ENCODE peak calls at places on chromosomes 12 and 14, in ten cellular contexts. One of them, this sample, is unnamed.

GRCh38 chr12:105089817-105090216 is 5.6 kb upstream of the ALDH1L2 start:
- DNase-seq in RWPE2: no peak
- DNase-seq in LoVo: no peak
- DNase-seq in foreskin fibroblast: no peak
- DNase-seq in iris pigment epithelial cell: no peak
- DNase-seq in T-helper 17 cell: no peak
- DNase-seq in amniotic stem cell: no peak
- DNase-seq in caudate nucleus: no peak
- DNase-seq in EL: no peak
- DNase-seq in stimulated activated CD8-positive, alpha-beta memory T cell treated with anti-CD3 and anti-CD28 coated beads, Interleukin-15, amount 100 ng/mL, for 1 hour: no peak
- DNase-seq in this sample: no peak

GRCh38 chr12:101727098-101727497 is 12.2 kb downstream of the SYCP3 start:
- DNase-seq in EL: no peak
- DNase-seq in iris pigment epithelial cell: peak; percentile 16
- DNase-seq in RWPE2: no peak
- DNase-seq in foreskin fibroblast: no peak
- DNase-seq in LoVo: no peak
- DNase-seq in T-helper 17 cell: no peak
- DNase-seq in amniotic stem cell: no peak
- DNase-seq in caudate nucleus: no peak
- DNase-seq in stimulated activated CD8-positive, alpha-beta memory T cell treated with anti-CD3 and anti-CD28 coated beads, Interleukin-15, amount 100 ng/mL, for 1 hour: no peak
- DNase-seq in this sample: no peak

GRCh38 chr14:91649930-91650329 is 82.0 kb downstream of the CATSPERB start:
- DNase-seq in LoVo: peak; percentile 48
- DNase-seq in stimulated activated CD8-positive, alpha-beta memory T cell treated with anti-CD3 and anti-CD28 coated beads, Interleukin-15, amount 100 ng/mL, for 1 hour: peak; percentile 2
- DNase-seq in T-helper 17 cell: no peak
- DNase-seq in amniotic stem cell: no peak
- DNase-seq in iris pigment epithelial cell: peak; percentile 50
- DNase-seq in foreskin fibroblast: peak; percentile 77
- DNase-seq in EL: peak; percentile 2
- DNase-seq in RWPE2: no peak
- DNase-seq in caudate nucleus: no peak
- DNase-seq in this sample: no peak

GRCh38 chr12:10331642-10332239 is 24.1 kb downstream of the KLRD1 start:
- DNase-seq in caudate nucleus: no peak
- DNase-seq in LoVo: peak; percentile 73
- DNase-seq in T-helper 17 cell: no peak
- DNase-seq in foreskin fibroblast: peak; percentile 75
- DNase-seq in stimulated activated CD8-positive, alpha-beta memory T cell treated with anti-CD3 and anti-CD28 coated beads, Interleukin-15, amount 100 ng/mL, for 1 hour: no peak
- DNase-seq in RWPE2: no peak
- DNase-seq in EL: peak; percentile 48
- DNase-seq in amniotic stem cell: peak; percentile 44
- DNase-seq in iris pigment epithelial cell: peak; percentile 71
- DNase-seq in this sample: peak; percentile 79

GRCh38 chr14:33788116-33788515 is 162.8 kb downstream of the EGLN3 start:
- DNase-seq in foreskin fibroblast: no peak
- DNase-seq in iris pigment epithelial cell: no peak
- DNase-seq in T-helper 17 cell: no peak
- DNase-seq in EL: no peak
- DNase-seq in caudate nucleus: no peak
- DNase-seq in RWPE2: no peak
- DNase-seq in amniotic stem cell: no peak
- DNase-seq in stimulated activated CD8-positive, alpha-beta memory T cell treated with anti-CD3 and anti-CD28 coated beads, Interleukin-15, amount 100 ng/mL, for 1 hour: no peak
- DNase-seq in LoVo: no peak
- DNase-seq in this sample: peak; percentile 1

GRCh38 chr12:129152291-129153075 is 299.2 kb downstream of the GLT1D1 start:
- DNase-seq in EL: no peak
- DNase-seq in T-helper 17 cell: no peak
- DNase-seq in iris pigment epithelial cell: no peak
- DNase-seq in LoVo: no peak
- DNase-seq in RWPE2: no peak
- DNase-seq in amniotic stem cell: no peak
- DNase-seq in foreskin fibroblast: no peak
- DNase-seq in caudate nucleus: no peak
- DNase-seq in stimulated activated CD8-positive, alpha-beta memory T cell treated with anti-CD3 and anti-CD28 coated beads, Interleukin-15, amount 100 ng/mL, for 1 hour: no peak
- DNase-seq in this sample: no peak

GRCh38 chr14:100132161-100132902 is 27.1 kb downstream of the DEGS2 start:
- DNase-seq in T-helper 17 cell: no peak
- DNase-seq in caudate nucleus: no peak
- DNase-seq in stimulated activated CD8-positive, alpha-beta memory T cell treated with anti-CD3 and anti-CD28 coated beads, Interleukin-15, amount 100 ng/mL, for 1 hour: no peak
- DNase-seq in LoVo: no peak
- DNase-seq in iris pigment epithelial cell: no peak
- DNase-seq in RWPE2: no peak
- DNase-seq in amniotic stem cell: peak; percentile 3
- DNase-seq in EL: no peak
- DNase-seq in foreskin fibroblast: peak; percentile 77
- DNase-seq in this sample: no peak

GRCh38 chr14:69592923-69593677 is 18.3 kb upstream of the SUSD6 start:
- DNase-seq in foreskin fibroblast: peak; percentile 80
- DNase-seq in EL: no peak
- DNase-seq in stimulated activated CD8-positive, alpha-beta memory T cell treated with anti-CD3 and anti-CD28 coated beads, Interleukin-15, amount 100 ng/mL, for 1 hour: no peak
- DNase-seq in RWPE2: no peak
- DNase-seq in LoVo: no peak
- DNase-seq in iris pigment epithelial cell: peak; percentile 71
- DNase-seq in caudate nucleus: no peak
- DNase-seq in T-helper 17 cell: no peak
- DNase-seq in amniotic stem cell: peak; percentile 22
- DNase-seq in this sample: no peak

GRCh38 chr12:113257564-113257963 is 36.3 kb downstream of the TPCN1 start:
- DNase-seq in LoVo: no peak
- DNase-seq in EL: no peak
- DNase-seq in iris pigment epithelial cell: no peak
- DNase-seq in T-helper 17 cell: no peak
- DNase-seq in foreskin fibroblast: no peak
- DNase-seq in stimulated activated CD8-positive, alpha-beta memory T cell treated with anti-CD3 and anti-CD28 coated beads, Interleukin-15, amount 100 ng/mL, for 1 hour: no peak
- DNase-seq in amniotic stem cell: no peak
- DNase-seq in caudate nucleus: no peak
- DNase-seq in RWPE2: no peak
- DNase-seq in this sample: no peak

GRCh38 chr12:57216014-57216891 is at the start of gene NXPH4:
- DNase-seq in stimulated activated CD8-positive, alpha-beta memory T cell treated with anti-CD3 and anti-CD28 coated beads, Interleukin-15, amount 100 ng/mL, for 1 hour: peak; percentile 34
- DNase-seq in RWPE2: no peak
- DNase-seq in caudate nucleus: no peak
- DNase-seq in LoVo: peak; percentile 68
- DNase-seq in amniotic stem cell: no peak
- DNase-seq in T-helper 17 cell: peak; percentile 59
- DNase-seq in EL: peak; percentile 31
- DNase-seq in iris pigment epithelial cell: no peak
- DNase-seq in foreskin fibroblast: peak; percentile 56
- DNase-seq in this sample: peak; percentile 63

GRCh38 chr14:105400016-105400415 is 1.7 kb downstream of the TEX22 start:
- DNase-seq in T-helper 17 cell: no peak
- DNase-seq in stimulated activated CD8-positive, alpha-beta memory T cell treated with anti-CD3 and anti-CD28 coated beads, Interleukin-15, amount 100 ng/mL, for 1 hour: no peak
- DNase-seq in amniotic stem cell: no peak
- DNase-seq in iris pigment epithelial cell: no peak
- DNase-seq in EL: no peak
- DNase-seq in caudate nucleus: no peak
- DNase-seq in foreskin fibroblast: no peak
- DNase-seq in LoVo: no peak
- DNase-seq in RWPE2: no peak
- DNase-seq in this sample: no peak

GRCh38 chr14:60845523-60845922 is 111.0 kb downstream of the MNAT1 start:
- DNase-seq in caudate nucleus: no peak
- DNase-seq in foreskin fibroblast: no peak
- DNase-seq in T-helper 17 cell: no peak
- DNase-seq in RWPE2: no peak
- DNase-seq in iris pigment epithelial cell: no peak
- DNase-seq in stimulated activated CD8-positive, alpha-beta memory T cell treated with anti-CD3 and anti-CD28 coated beads, Interleukin-15, amount 100 ng/mL, for 1 hour: no peak
- DNase-seq in EL: no peak
- DNase-seq in amniotic stem cell: no peak
- DNase-seq in LoVo: no peak
- DNase-seq in this sample: no peak

This sample was measured in NCI-H146.